ENCODE peak calls at places on chromosome 5, in seven cellular contexts. Z, F, V, I, K, X and O are unnamed samples.

GRCh38 chr5:38598296-38598993 is 42.0 kb upstream of the LIFR start:
- DNase-seq in Z (no peak), F (no peak), V (no peak), I (no peak), K (no peak), X (no peak), O (no peak)

GRCh38 chr5:172004824-172005237 is 1.6 kb downstream of the FBXW11 start:
- DNase-seq in Z (no peak), F (no peak), V (no peak), I (no peak), K (no peak), X (no peak), O (no peak)

GRCh38 chr5:57448751-57449150 is 33.9 kb downstream of the ACTBL2 start:
- DNase-seq in Z (no peak), F (peak), V (no peak), I (no peak), K (no peak), X (no peak), O (no peak)

GRCh38 chr5:99004960-99005359 is 76.2 kb upstream of the CHD1 start:
- DNase-seq in Z (no peak), F (no peak), V (no peak), I (no peak), K (no peak), X (no peak), O (no peak)

GRCh38 chr5:179413711-179414458 is 68.6 kb upstream of the ADAMTS2 start:
- DNase-seq in Z (no peak), F (no peak), V (no peak), I (no peak), K (peak), X (no peak), O (no peak)

GRCh38 chr5:54480296-54480695 is 24.8 kb downstream of the HSPB3 start:
- DNase-seq in Z (no peak), F (no peak), V (no peak), I (no peak), K (no peak), X (no peak), O (no peak)

GRCh38 chr5:107519900-107520354 is 150.8 kb downstream of the EFNA5 start:
- DNase-seq in Z (no peak), F (peak), V (no peak), I (no peak), K (peak), X (no peak), O (no peak)

GRCh38 chr5:68333649-68334549 is 118.3 kb downstream of the PIK3R1 start:
- DNase-seq in Z (no peak), F (no peak), V (peak), I (no peak), K (no peak), X (no peak), O (no peak)

GRCh38 chr5:62115009-62115408 is 191.0 kb upstream of the KIF2A start:
- DNase-seq in Z (no peak), F (no peak), V (no peak), I (no peak), K (no peak), X (no peak), O (no peak)

GRCh38 chr5:179595916-179596315 is 27.6 kb downstream of the HNRNPH1 start:
- DNase-seq in Z (no peak), F (no peak), V (no peak), I (no peak), K (no peak), X (no peak), O (no peak)

GRCh38 chr5:119028575-119028974 is 40.2 kb upstream of the DTWD2 start:
- DNase-seq in Z (no peak), F (no peak), V (no peak), I (no peak), K (no peak), X (no peak), O (no peak)

GRCh38 chr5:82164109-82164956 is 113.8 kb downstream of the RPS23 start:
- DNase-seq in Z (no peak), F (no peak), V (no peak), I (no peak), K (no peak), X (no peak), O (no peak)

GRCh38 chr5:139667730-139668063 is 19.5 kb downstream of the CXXC5 start:
- DNase-seq in Z (no peak), F (no peak), V (no peak), I (no peak), K (peak), X (no peak), O (no peak)

GRCh38 chr5:149489605-149490037 is 61.6 kb downstream of the CSNK1A1 start:
- DNase-seq in Z (peak), F (no peak), V (no peak), I (no peak), K (no peak), X (no peak), O (peak)

GRCh38 chr5:125023673-125024072 is 277.2 kb upstream of the ZNF608 start:
- DNase-seq in Z (no peak), F (no peak), V (no peak), I (no peak), K (no peak), X (no peak), O (no peak)

GRCh38 chr5:5077236-5077635 is 62.9 kb upstream of the ADAMTS16 start:
- DNase-seq in Z (no peak), F (no peak), V (no peak), I (no peak), K (no peak), X (no peak), O (no peak)

GRCh38 chr5:40906351-40906751 is 2.9 kb upstream of the C7 start:
- DNase-seq in Z (no peak), F (no peak), V (no peak), I (no peak), K (no peak), X (no peak), O (no peak)

GRCh38 chr5:45399041-45399440 is 297.1 kb downstream of the HCN1 start:
- DNase-seq in Z (no peak), F (no peak), V (no peak), I (no peak), K (no peak), X (no peak), O (no peak)

GRCh38 chr5:127313847-127314473 is 23.4 kb downstream of the MEGF10 start:
- DNase-seq in Z (peak), F (no peak), V (peak), I (peak), K (peak), X (no peak), O (peak)

GRCh38 chr5:25991639-25992038 is 1046.7 kb downstream of the CDH9 start:
- DNase-seq in Z (no peak), F (no peak), V (no peak), I (no peak), K (no peak), X (no peak), O (peak)
- H3K4me3 ChIP-seq in Z (no peak), F (no peak), V (no peak), I (no peak), K (no peak), X (no peak), O (no peak)

GRCh38 chr5:131268758-131269370 is 5.0 kb downstream of the CDC42SE2 start:
- DNase-seq in Z (no peak), F (no peak), V (no peak), I (no peak), K (no peak), X (no peak), O (no peak)

GRCh38 chr5:131264453-131265200 is 774 bp downstream of the CDC42SE2 start:
- DNase-seq in Z (no peak), F (no peak), V (no peak), I (peak), K (peak), X (no peak), O (peak)

GRCh38 chr5:131262953-131263541 is 806 bp upstream of the CDC42SE2 start:
- DNase-seq in Z (no peak), F (no peak), V (no peak), I (no peak), K (peak), X (no peak), O (no peak)

GRCh38 chr5:131263648-131264452 is at the start of gene CDC42SE2:
- DNase-seq in Z (peak), F (peak), V (no peak), I (peak), K (peak), X (peak), O (peak)

DNA sequence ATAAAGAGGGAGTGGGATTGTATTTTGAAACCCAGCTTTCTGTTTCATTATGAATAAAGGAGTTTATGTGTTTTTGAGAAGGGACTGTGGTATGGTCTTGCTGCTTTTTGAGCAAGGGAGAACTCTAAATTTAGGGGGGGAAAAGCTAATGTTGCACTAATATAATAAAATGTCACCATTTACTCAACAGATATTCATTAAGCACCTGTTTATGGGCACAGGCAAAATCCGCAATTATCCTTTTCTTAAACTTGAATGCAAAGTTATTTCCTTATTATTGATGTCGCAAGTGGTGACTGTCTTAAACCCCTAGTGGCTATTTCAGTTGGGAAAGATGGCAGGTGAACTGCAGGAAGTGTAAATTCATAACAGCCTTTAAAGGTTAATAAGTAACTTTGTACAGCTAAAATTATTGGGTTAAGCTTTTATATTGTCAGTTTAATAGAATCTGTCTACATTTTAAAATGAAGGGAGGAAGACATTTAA is 1.5 kb downstream of the CDC42SE2 start:
- DNase-seq in Z (no peak), F (no peak), V (no peak), I (no peak), K (peak), X (no peak), O (no peak)
- H3K27ac ChIP-seq in Z (no peak), F (no peak), V (peak), I (peak), K (no peak), X (peak), O (no peak)

DNA sequence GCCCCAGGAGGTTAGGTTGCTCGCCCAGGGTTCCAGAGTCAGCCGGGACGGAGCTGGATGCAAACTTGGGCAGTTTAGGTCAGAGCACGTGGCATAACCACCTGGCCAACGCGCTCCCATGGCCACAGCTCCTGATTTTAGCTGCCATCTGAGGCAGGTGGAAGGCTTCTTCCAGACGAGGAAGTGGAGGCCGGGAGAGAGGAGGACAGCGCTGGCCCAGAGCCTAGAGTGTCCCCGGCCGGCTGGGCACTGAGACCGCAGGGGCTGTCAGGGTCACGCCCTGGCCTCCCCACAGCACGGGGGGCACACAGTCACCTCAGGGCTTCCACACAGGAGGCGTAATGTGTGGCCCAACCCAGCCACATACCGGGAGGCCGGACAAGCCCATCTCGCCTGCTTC is 16.1 kb upstream of the PHYKPL start:
- DNase-seq in Z (no peak), F (no peak), V (no peak), I (no peak), K (no peak), X (no peak), O (no peak)
- H3K4me3 ChIP-seq in Z (no peak), F (no peak), V (no peak), I (no peak), K (no peak), X (no peak), O (no peak)

GRCh38 chr5:135234242-135235000 is 164.6 kb downstream of the MACROH2A1 start:
- DNase-seq in Z (no peak), F (no peak), V (no peak), I (no peak), K (peak), X (no peak), O (no peak)
- H3K27ac ChIP-seq in Z (no peak), F (no peak), V (no peak), I (no peak), K (peak), X (no peak), O (no peak)

GRCh38 chr5:109692852-109693251 is 3.1 kb downstream of the MAN2A1 start:
- DNase-seq in Z (no peak), F (no peak), V (no peak), I (peak), K (no peak), X (no peak), O (no peak)

GRCh38 chr5:109693535-109694152 is 3.9 kb downstream of the MAN2A1 start:
- DNase-seq in Z (no peak), F (no peak), V (no peak), I (no peak), K (no peak), X (no peak), O (no peak)

GRCh38 chr5:109690456-109691247 is 925 bp downstream of the MAN2A1 start:
- DNase-seq in Z (peak), F (peak), V (no peak), I (peak), K (peak), X (no peak), O (peak)

GRCh38 chr5:109691248-109691574 is 1.5 kb downstream of the MAN2A1 start:
- DNase-seq in Z (no peak), F (no peak), V (no peak), I (no peak), K (no peak), X (no peak), O (no peak)

DNA sequence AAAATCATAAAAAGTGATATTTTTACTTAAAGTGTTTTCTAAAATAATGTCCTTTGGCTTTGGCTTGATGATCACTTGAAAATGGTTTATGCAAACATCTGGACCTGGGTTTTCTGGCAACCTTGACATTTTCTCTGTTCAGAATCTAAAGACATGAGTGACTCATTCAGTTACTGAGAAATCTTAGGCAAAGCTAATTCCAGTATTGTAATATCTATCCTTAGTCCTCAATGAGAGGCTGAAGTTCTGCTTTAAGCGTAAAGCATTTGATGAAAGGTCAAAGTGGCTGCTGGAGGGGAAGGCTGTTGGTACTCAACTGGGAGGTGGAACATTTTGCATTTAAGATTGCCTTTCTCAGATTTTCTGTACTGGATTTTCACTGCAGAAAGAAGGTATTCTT is 2.3 kb downstream of the MAN2A1 start:
- DNase-seq in Z (no peak), F (no peak), V (no peak), I (no peak), K (no peak), X (no peak), O (no peak)
- H3K4me3 ChIP-seq in Z (no peak), F (peak), V (no peak), I (peak), K (peak), X (peak), O (peak)